ENCODE peak calls at places on chromosomes 12 and 14, in four cellular contexts. One of them, this sample, is unnamed.

GRCh38 chr12:3453947-3454675 is 36.9 kb upstream of the PRMT8 start:
- DNase-seq in CD8-positive, alpha-beta T cell: no peak
- DNase-seq in tibial artery: no peak
- DNase-seq in left lung: peak; percentile 41
- DNase-seq in this sample: no peak

GRCh38 chr14:105313381-105314286 is 914 bp upstream of the PACS2 start:
- DNase-seq in CD8-positive, alpha-beta T cell: no peak
- DNase-seq in tibial artery: peak; percentile 48
- DNase-seq in left lung: peak; percentile 64
- DNase-seq in this sample: no peak

GRCh38 chr12:131222271-131223139 is 268.8 kb downstream of the ADGRD1 start:
- DNase-seq in CD8-positive, alpha-beta T cell: no peak
- DNase-seq in tibial artery: no peak
- DNase-seq in left lung: no peak
- DNase-seq in this sample: no peak

GRCh38 chr14:106872619-106873446 is 1346.5 kb downstream of the TMEM121 start:
- DNase-seq in CD8-positive, alpha-beta T cell: peak; percentile 77
- DNase-seq in tibial artery: no peak
- DNase-seq in left lung: peak; percentile 67
- DNase-seq in this sample: peak; percentile 80

GRCh38 chr14:104438166-104438887 is 141.2 kb upstream of the C14orf180 start:
- DNase-seq in CD8-positive, alpha-beta T cell: peak; percentile 7
- DNase-seq in tibial artery: no peak
- DNase-seq in left lung: no peak
- DNase-seq in this sample: no peak

GRCh38 chr14:53384073-53384472 is 230.9 kb upstream of the DDHD1 start:
- DNase-seq in CD8-positive, alpha-beta T cell: no peak
- DNase-seq in tibial artery: no peak
- DNase-seq in left lung: no peak
- DNase-seq in this sample: no peak

GRCh38 chr14:51396222-51396815 is 156.3 kb downstream of the TMX1 start:
- DNase-seq in CD8-positive, alpha-beta T cell: no peak
- DNase-seq in tibial artery: peak; percentile 38
- DNase-seq in left lung: no peak
- DNase-seq in this sample: no peak

GRCh38 chr12:1799068-1799881 is 21.1 kb upstream of the LRTM2 start:
- DNase-seq in CD8-positive, alpha-beta T cell: no peak
- DNase-seq in tibial artery: no peak
- DNase-seq in left lung: no peak
- DNase-seq in this sample: peak; percentile 12

GRCh38 chr12:89861086-89861485 is 152.4 kb upstream of the ATP2B1 start:
- DNase-seq in CD8-positive, alpha-beta T cell: no peak
- DNase-seq in tibial artery: no peak
- DNase-seq in left lung: no peak
- DNase-seq in this sample: no peak

GRCh38 chr14:102209224-102209966 is 69.7 kb downstream of the WDR20 start:
- DNase-seq in CD8-positive, alpha-beta T cell: no peak
- DNase-seq in tibial artery: no peak
- DNase-seq in left lung: no peak
- DNase-seq in this sample: no peak
- TF ChIP-seq CTCF in CD8-positive, alpha-beta T cell: no peak
- TF ChIP-seq CTCF in tibial artery: no peak
- TF ChIP-seq CTCF in left lung: no peak
- TF ChIP-seq CTCF in this sample: no peak

GRCh38 chr12:39807043-39807442 is 187.4 kb upstream of the ABCD2 start:
- DNase-seq in CD8-positive, alpha-beta T cell: no peak
- DNase-seq in tibial artery: no peak
- DNase-seq in left lung: no peak
- DNase-seq in this sample: no peak
- TF ChIP-seq CTCF in CD8-positive, alpha-beta T cell: no peak
- TF ChIP-seq CTCF in tibial artery: no peak
- TF ChIP-seq CTCF in left lung: no peak
- TF ChIP-seq CTCF in this sample: no peak

GRCh38 chr12:58804749-58805148 is 115.6 kb downstream of the LRIG3 start:
- DNase-seq in CD8-positive, alpha-beta T cell: no peak
- DNase-seq in tibial artery: no peak
- DNase-seq in left lung: no peak
- DNase-seq in this sample: no peak
- TF ChIP-seq CTCF in CD8-positive, alpha-beta T cell: no peak
- TF ChIP-seq CTCF in tibial artery: no peak
- TF ChIP-seq CTCF in left lung: no peak
- TF ChIP-seq CTCF in this sample: no peak

GRCh38 chr12:59086124-59086523 is 165.8 kb upstream of the LRIG3 start:
- DNase-seq in CD8-positive, alpha-beta T cell: no peak
- DNase-seq in tibial artery: no peak
- DNase-seq in left lung: no peak
- DNase-seq in this sample: no peak

GRCh38 chr12:59085680-59086079 is 165.4 kb upstream of the LRIG3 start:
- DNase-seq in CD8-positive, alpha-beta T cell: no peak
- DNase-seq in tibial artery: no peak
- DNase-seq in left lung: no peak
- DNase-seq in this sample: no peak

GRCh38 chr12:59087077-59087673 is 166.9 kb upstream of the LRIG3 start:
- DNase-seq in CD8-positive, alpha-beta T cell: no peak
- DNase-seq in tibial artery: no peak
- DNase-seq in left lung: no peak
- DNase-seq in this sample: no peak

GRCh38 chr12:59087691-59088090 is 167.4 kb upstream of the LRIG3 start:
- DNase-seq in CD8-positive, alpha-beta T cell: no peak
- DNase-seq in tibial artery: no peak
- DNase-seq in left lung: no peak
- DNase-seq in this sample: no peak

DNA sequence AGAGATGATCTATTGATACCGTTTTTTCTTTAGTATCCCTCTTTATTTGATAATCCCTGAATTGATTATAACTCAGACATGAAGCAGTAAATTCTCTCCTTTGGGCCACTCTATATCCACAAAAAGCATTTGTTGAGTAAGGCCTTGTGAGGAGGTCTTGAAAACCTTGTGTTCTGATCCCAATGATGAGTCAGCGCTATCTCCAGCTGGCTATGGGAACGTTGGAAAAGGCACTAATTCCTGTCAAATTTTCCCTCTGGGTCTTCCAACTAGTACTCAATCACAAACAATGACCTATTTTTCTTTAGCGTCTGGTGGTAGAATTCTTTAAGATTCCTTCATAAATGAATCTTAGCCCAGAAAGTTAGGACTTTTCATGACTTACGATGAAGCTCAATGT is 168.4 kb upstream of the LRIG3 start:
- DNase-seq in CD8-positive, alpha-beta T cell: no peak
- DNase-seq in tibial artery: no peak
- DNase-seq in left lung: no peak
- DNase-seq in this sample: no peak
- TF ChIP-seq CTCF in CD8-positive, alpha-beta T cell: no peak
- TF ChIP-seq CTCF in tibial artery: no peak
- TF ChIP-seq CTCF in left lung: no peak
- TF ChIP-seq CTCF in this sample: no peak

GRCh38 chr14:27506272-27506671 is 908.4 kb upstream of the NOVA1 start:
- DNase-seq in CD8-positive, alpha-beta T cell: no peak
- DNase-seq in tibial artery: no peak
- DNase-seq in left lung: no peak
- DNase-seq in this sample: no peak
- TF ChIP-seq CTCF in CD8-positive, alpha-beta T cell: no peak
- TF ChIP-seq CTCF in tibial artery: no peak
- TF ChIP-seq CTCF in left lung: no peak
- TF ChIP-seq CTCF in this sample: no peak

DNA sequence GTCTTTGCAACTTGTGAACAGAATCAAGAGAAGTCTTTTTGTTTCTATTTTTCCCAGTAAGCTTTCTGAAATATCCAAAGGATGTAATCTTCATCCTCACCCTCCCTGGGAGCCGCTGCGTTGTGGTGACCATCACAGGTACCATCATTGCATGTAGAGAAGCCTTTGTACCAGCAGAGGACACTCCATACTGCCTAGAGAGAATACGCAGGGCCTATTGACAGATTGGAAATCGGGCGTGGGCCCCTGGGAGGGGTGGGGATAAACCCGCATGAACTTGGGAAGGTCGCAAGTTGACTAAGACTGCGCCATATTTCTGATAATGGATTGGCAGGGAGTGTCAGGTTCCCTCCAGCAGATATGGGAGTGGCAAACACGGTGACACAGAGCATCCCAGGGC is 12.7 kb downstream of the KRT1 start:
- DNase-seq in CD8-positive, alpha-beta T cell: no peak
- DNase-seq in tibial artery: no peak
- DNase-seq in left lung: no peak
- DNase-seq in this sample: no peak
- TF ChIP-seq CTCF in CD8-positive, alpha-beta T cell: no peak
- TF ChIP-seq CTCF in tibial artery: no peak
- TF ChIP-seq CTCF in left lung: no peak
- TF ChIP-seq CTCF in this sample: no peak

GRCh38 chr14:77763978-77764377 is 3.0 kb upstream of the SNW1 start:
- DNase-seq in CD8-positive, alpha-beta T cell: no peak
- DNase-seq in tibial artery: no peak
- DNase-seq in left lung: no peak
- DNase-seq in this sample: no peak

GRCh38 chr14:77760381-77761204 is at the start of gene SNW1:
- DNase-seq in CD8-positive, alpha-beta T cell: peak; percentile 91
- DNase-seq in tibial artery: peak; percentile 93
- DNase-seq in left lung: peak; percentile 96
- DNase-seq in this sample: peak; percentile 81

GRCh38 chr14:77763316-77763715 is 2.4 kb upstream of the SNW1 start:
- DNase-seq in CD8-positive, alpha-beta T cell: no peak
- DNase-seq in tibial artery: no peak
- DNase-seq in left lung: no peak
- DNase-seq in this sample: no peak

GRCh38 chr14:77761205-77761931 is 412 bp upstream of the SNW1 start:
- DNase-seq in CD8-positive, alpha-beta T cell: no peak
- DNase-seq in tibial artery: peak; percentile 55
- DNase-seq in left lung: peak; percentile 40
- DNase-seq in this sample: no peak
- TF ChIP-seq CTCF in CD8-positive, alpha-beta T cell: no peak
- TF ChIP-seq CTCF in tibial artery: no peak
- TF ChIP-seq CTCF in left lung: no peak
- TF ChIP-seq CTCF in this sample: no peak